ENCODE peak calls at places on chromosome 12, in eight cellular contexts. Y is endothelial cell of umbilical vein, R is tibial nerve, W is stomach, J is upper lobe of left lung, M is HCT116, T is A549, D is breast epithelium. V is an unnamed sample.

GRCh38 chr12:116864371-116865160 is 16.7 kb downstream of the HRK start:
- DNase-seq in Y (no peak), R (no peak), W (no peak), J (no peak), M (no peak), T (peak; percentile 53), D (no peak), V (no peak)

GRCh38 chr12:120116443-120116791 is at the start of gene RAB35:
- DNase-seq in Y (no peak), R (no peak), W (no peak), J (no peak), M (no peak), T (no peak), D (no peak), V (no peak)

GRCh38 chr12:127629066-127629820 is 637.7 kb upstream of the TMEM132C start:
- DNase-seq in Y (no peak), R (no peak), W (no peak), J (no peak), M (no peak), T (no peak), D (no peak), V (no peak)

GRCh38 chr12:62631531-62632520 is 165.2 kb downstream of the MON2 start:
- DNase-seq in Y (peak; percentile 68), R (peak; percentile 53), W (peak; percentile 43), J (peak; percentile 88), M (no peak), T (peak; percentile 68), D (peak; percentile 74), V (peak; percentile 81)

GRCh38 chr12:89016970-89017778 is 335.1 kb downstream of the DUSP6 start:
- DNase-seq in Y (peak; percentile 85), R (peak; percentile 73), W (no peak), J (peak; percentile 24), M (peak; percentile 76), T (peak; percentile 82), D (no peak), V (peak; percentile 61)

GRCh38 chr12:70788774-70789173 is 131.8 kb downstream of the PTPRR start:
- DNase-seq in Y (no peak), R (no peak), W (no peak), J (no peak), M (no peak), T (no peak), D (no peak), V (no peak)

GRCh38 chr12:99611590-99611989 is 36.0 kb upstream of the GARIN6 start:
- DNase-seq in Y (no peak), R (no peak), W (no peak), J (no peak), M (no peak), T (no peak), D (no peak), V (no peak)

GRCh38 chr12:27176765-27177164 is 67.3 kb upstream of the STK38L start:
- DNase-seq in Y (peak; percentile 54), R (no peak), W (no peak), J (no peak), M (no peak), T (peak; percentile 59), D (no peak), V (no peak)

GRCh38 chr12:57614178-57614947 is 3.1 kb downstream of the ARHGEF25 start:
- DNase-seq in Y (no peak), R (no peak), W (no peak), J (peak; percentile 38), M (peak; percentile 21), T (peak; percentile 68), D (no peak), V (peak; percentile 77)

GRCh38 chr12:92098594-92099370 is 46.9 kb downstream of the BTG1 start:
- DNase-seq in Y (no peak), R (no peak), W (peak; percentile 43), J (no peak), M (no peak), T (peak; percentile 65), D (no peak), V (no peak)

GRCh38 chr12:90102957-90103652 is 394.5 kb upstream of the ATP2B1 start:
- DNase-seq in Y (peak; percentile 63), R (no peak), W (no peak), J (no peak), M (peak; percentile 29), T (peak; percentile 61), D (no peak), V (no peak)

GRCh38 chr12:48615681-48616080 is 45.8 kb upstream of the LALBA start:
- DNase-seq in Y (no peak), R (no peak), W (no peak), J (no peak), M (peak; percentile 23), T (no peak), D (no peak), V (no peak)

GRCh38 chr12:89731064-89731463 is 22.4 kb upstream of the ATP2B1 start:
- DNase-seq in Y (no peak), R (no peak), W (no peak), J (no peak), M (no peak), T (no peak), D (no peak), V (no peak)

DNA sequence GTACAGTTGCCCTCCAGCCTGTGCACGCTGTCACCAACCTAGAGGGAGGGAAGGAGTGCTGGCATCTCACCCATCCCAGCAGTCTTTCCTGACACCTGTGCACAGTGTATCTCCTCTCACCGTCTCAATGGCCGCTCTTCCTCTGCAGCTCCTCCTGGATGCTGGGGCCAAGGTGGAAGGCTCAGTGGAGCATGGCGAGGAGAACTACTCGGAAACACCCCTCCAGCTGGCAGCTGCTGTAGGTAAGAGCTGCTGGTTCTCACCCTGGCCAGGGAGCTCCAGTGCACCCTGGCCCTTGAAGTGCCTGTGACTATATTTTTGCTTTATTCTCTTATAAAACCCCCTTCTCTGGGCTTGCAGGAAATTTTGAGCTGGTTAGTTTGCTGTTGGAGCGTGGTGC is 68.7 kb upstream of the PWP1 start:
- DNase-seq in Y (no peak), R (no peak), W (no peak), J (no peak), M (no peak), T (no peak), D (no peak), V (no peak)
- TF ChIP-seq POLR2A in Y (no peak), R (no peak), W (no peak), J (no peak), M (no peak), T (no peak), D (no peak), V (no peak)

DNA sequence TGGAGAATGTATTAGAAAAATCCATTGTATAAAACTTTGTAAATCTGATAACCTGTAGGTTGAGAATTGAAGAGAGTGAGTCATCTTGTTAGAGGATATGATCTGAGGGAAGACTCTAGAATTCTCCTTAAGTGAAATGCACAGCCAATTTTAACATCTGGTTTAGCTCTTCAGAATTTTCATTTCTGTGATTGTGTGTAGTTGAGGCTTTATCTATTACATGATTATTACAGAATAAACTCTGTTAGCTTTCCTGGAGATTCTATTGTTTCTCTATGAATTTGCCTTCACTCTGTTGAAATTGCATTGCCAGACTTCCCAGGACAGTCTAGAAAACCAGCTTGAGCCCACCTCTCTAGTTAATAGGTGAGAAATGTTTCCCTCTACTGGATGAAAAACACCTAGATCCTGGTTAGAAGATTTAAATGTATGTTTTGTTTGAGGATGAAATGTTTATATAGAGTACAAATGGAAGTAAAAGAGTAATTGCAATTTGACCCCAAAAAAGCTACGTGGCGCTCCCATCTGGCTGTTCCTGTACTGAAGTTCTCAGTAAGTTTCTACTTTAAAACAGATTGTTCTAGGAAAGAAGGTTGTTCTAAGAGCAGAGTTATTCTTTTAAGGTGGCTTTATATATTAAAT is 2.9 kb downstream of the NUDT4 start:
- DNase-seq in Y (peak; percentile 73), R (no peak), W (no peak), J (no peak), M (no peak), T (peak; percentile 40), D (no peak), V (no peak)
- TF ChIP-seq CTCF in Y (no peak), R (no peak), W (no peak), J (no peak), M (peak; percentile 54), T (peak; percentile 45), D (no peak), V (no peak)

GRCh38 chr12:76026643-76027063 is 4.9 kb downstream of the PHLDA1 start:
- DNase-seq in Y (peak; percentile 90), R (no peak), W (no peak), J (no peak), M (no peak), T (peak; percentile 71), D (no peak), V (no peak)
- TF ChIP-seq POLR2A in Y (peak; percentile 76), R (no peak), W (no peak), J (no peak), M (peak; percentile 98), T (no peak), D (no peak), V (no peak)

GRCh38 chr12:54596526-54596946 is 8.1 kb upstream of the PPP1R1A start:
- DNase-seq in Y (peak; percentile 58), R (peak; percentile 77), W (peak; percentile 79), J (no peak), M (peak; percentile 57), T (peak; percentile 72), D (peak; percentile 31), V (peak; percentile 76)
- TF ChIP-seq CTCF in Y (peak; percentile 89), R (peak; percentile 54), W (no peak), J (peak; percentile 45), M (peak; percentile 90), T (peak; percentile 86), D (peak; percentile 48), V (peak; percentile 84)

DNA sequence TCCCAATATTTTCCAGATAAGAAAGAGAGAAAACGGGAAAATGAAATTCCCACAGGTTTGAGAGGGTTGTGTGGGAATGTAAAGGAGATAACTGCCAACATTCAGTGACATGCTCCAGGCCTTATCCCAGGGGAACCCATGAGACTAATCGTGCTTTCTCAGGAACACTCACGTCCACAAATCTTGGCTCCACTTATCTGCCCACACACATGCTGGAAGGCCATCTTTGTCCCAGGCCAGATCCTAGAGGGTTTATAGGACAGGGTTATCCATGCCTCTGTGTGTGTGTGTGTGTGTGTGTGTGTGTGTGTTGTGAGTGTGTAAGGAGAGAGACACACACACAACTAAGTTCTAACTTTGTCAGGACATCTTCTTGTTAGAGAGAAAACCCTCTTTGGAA is 182.2 kb upstream of the E2F7 start:
- DNase-seq in Y (no peak), R (no peak), W (no peak), J (no peak), M (no peak), T (no peak), D (no peak), V (no peak)
- TF ChIP-seq POLR2A in Y (no peak), R (no peak), W (no peak), J (no peak), M (no peak), T (no peak), D (no peak), V (no peak)

GRCh38 chr12:66693901-66694513 is 15.1 kb upstream of the GRIP1 start:
- DNase-seq in Y (peak; percentile 69), R (peak; percentile 78), W (no peak), J (no peak), M (peak; percentile 52), T (peak; percentile 80), D (no peak), V (no peak)
- TF ChIP-seq CTCF in Y (peak; percentile 33), R (peak; percentile 51), W (peak; percentile 25), J (peak; percentile 57), M (peak; percentile 63), T (peak; percentile 68), D (peak; percentile 55), V (peak; percentile 25)

V was measured in sigmoid colon.